ENCODE peak calls at places on chromosome 18, in nine cellular contexts. One of them, this sample, is unnamed.

GRCh38 chr18:13811993-13812392 is 12.0 kb upstream of the MC5R start:
- DNase-seq in OCI-LY7: peak; percentile 21
- DNase-seq in MM.1S: no peak
- DNase-seq in PC-3: peak; percentile 36
- DNase-seq in HCT116: no peak
- DNase-seq in neural progenitor cell: no peak
- DNase-seq in GM23338: peak; percentile 62
- DNase-seq in GM23248: peak; percentile 22
- DNase-seq in SK-N-SH: no peak
- DNase-seq in this sample: no peak

GRCh38 chr18:26453370-26454030 is 94.9 kb downstream of the KCTD1 start:
- DNase-seq in PC-3: no peak
- DNase-seq in MM.1S: peak; percentile 54
- DNase-seq in SK-N-SH: peak; percentile 43
- DNase-seq in GM23248: no peak
- DNase-seq in neural progenitor cell: no peak
- DNase-seq in GM23338: no peak
- DNase-seq in HCT116: no peak
- DNase-seq in OCI-LY7: no peak
- DNase-seq in this sample: no peak

GRCh38 chr18:3007491-3007890 is 5.5 kb downstream of the LPIN2 start:
- DNase-seq in SK-N-SH: no peak
- DNase-seq in PC-3: no peak
- DNase-seq in OCI-LY7: no peak
- DNase-seq in HCT116: no peak
- DNase-seq in neural progenitor cell: no peak
- DNase-seq in GM23248: no peak
- DNase-seq in GM23338: no peak
- DNase-seq in MM.1S: no peak
- DNase-seq in this sample: no peak

GRCh38 chr18:63567276-63567675 is 19.9 kb upstream of the SERPINB13 start:
- DNase-seq in GM23248: peak; percentile 41
- DNase-seq in OCI-LY7: no peak
- DNase-seq in neural progenitor cell: no peak
- DNase-seq in SK-N-SH: no peak
- DNase-seq in PC-3: no peak
- DNase-seq in MM.1S: no peak
- DNase-seq in GM23338: no peak
- DNase-seq in HCT116: no peak
- DNase-seq in this sample: no peak

GRCh38 chr18:58788971-58789797 is 75.5 kb upstream of the ZNF532 start:
- DNase-seq in SK-N-SH: no peak
- DNase-seq in GM23248: peak; percentile 32
- DNase-seq in GM23338: no peak
- DNase-seq in OCI-LY7: no peak
- DNase-seq in neural progenitor cell: peak; percentile 67
- DNase-seq in HCT116: no peak
- DNase-seq in PC-3: peak; percentile 97
- DNase-seq in MM.1S: no peak
- DNase-seq in this sample: peak; percentile 59

GRCh38 chr18:3054785-3055184 is 41.8 kb upstream of the LPIN2 start:
- DNase-seq in PC-3: peak; percentile 46
- DNase-seq in GM23248: no peak
- DNase-seq in OCI-LY7: no peak
- DNase-seq in SK-N-SH: no peak
- DNase-seq in neural progenitor cell: no peak
- DNase-seq in MM.1S: no peak
- DNase-seq in HCT116: no peak
- DNase-seq in GM23338: no peak
- DNase-seq in this sample: no peak

GRCh38 chr18:79679552-79680099 is at the start of gene CTDP1:
- DNase-seq in neural progenitor cell: peak; percentile 98
- DNase-seq in SK-N-SH: peak; percentile 94
- DNase-seq in OCI-LY7: peak; percentile 89
- DNase-seq in GM23248: peak; percentile 98
- DNase-seq in GM23338: peak; percentile 95
- DNase-seq in HCT116: peak; percentile 81
- DNase-seq in PC-3: peak; percentile 89
- DNase-seq in MM.1S: peak; percentile 94
- DNase-seq in this sample: peak; percentile 98

GRCh38 chr18:67586101-67586500 is 69.6 kb upstream of the DSEL start:
- DNase-seq in MM.1S: no peak
- DNase-seq in GM23338: no peak
- DNase-seq in OCI-LY7: no peak
- DNase-seq in neural progenitor cell: no peak
- DNase-seq in HCT116: no peak
- DNase-seq in SK-N-SH: no peak
- DNase-seq in PC-3: no peak
- DNase-seq in GM23248: no peak
- DNase-seq in this sample: no peak

GRCh38 chr18:26618130-26618529 is 69.8 kb upstream of the KCTD1 start:
- DNase-seq in neural progenitor cell: no peak
- DNase-seq in GM23338: no peak
- DNase-seq in GM23248: no peak
- DNase-seq in OCI-LY7: no peak
- DNase-seq in HCT116: no peak
- DNase-seq in MM.1S: no peak
- DNase-seq in PC-3: no peak
- DNase-seq in SK-N-SH: no peak
- DNase-seq in this sample: no peak

GRCh38 chr18:34122724-34123334 is 101.9 kb downstream of the NOL4 start:
- DNase-seq in MM.1S: peak; percentile 63
- DNase-seq in SK-N-SH: peak; percentile 55
- DNase-seq in GM23338: peak; percentile 85
- DNase-seq in HCT116: peak; percentile 16
- DNase-seq in OCI-LY7: peak; percentile 68
- DNase-seq in PC-3: peak; percentile 67
- DNase-seq in neural progenitor cell: peak; percentile 72
- DNase-seq in GM23248: peak; percentile 76
- DNase-seq in this sample: peak; percentile 80

GRCh38 chr18:12630136-12630535 is 27.8 kb downstream of the SPIRE1 start:
- DNase-seq in PC-3: peak; percentile 77
- DNase-seq in SK-N-SH: no peak
- DNase-seq in GM23248: peak; percentile 55
- DNase-seq in neural progenitor cell: no peak
- DNase-seq in MM.1S: no peak
- DNase-seq in GM23338: no peak
- DNase-seq in OCI-LY7: no peak
- DNase-seq in HCT116: no peak
- DNase-seq in this sample: no peak

GRCh38 chr18:78635093-78635800 is 344.4 kb upstream of the SALL3 start:
- DNase-seq in neural progenitor cell: no peak
- DNase-seq in HCT116: no peak
- DNase-seq in OCI-LY7: no peak
- DNase-seq in GM23248: no peak
- DNase-seq in GM23338: no peak
- DNase-seq in MM.1S: no peak
- DNase-seq in SK-N-SH: no peak
- DNase-seq in PC-3: no peak
- DNase-seq in this sample: no peak

GRCh38 chr18:4851301-4851700 is 345.8 kb downstream of the AKAIN1 start:
- DNase-seq in SK-N-SH: no peak
- DNase-seq in GM23248: no peak
- DNase-seq in OCI-LY7: no peak
- DNase-seq in neural progenitor cell: no peak
- DNase-seq in HCT116: no peak
- DNase-seq in MM.1S: no peak
- DNase-seq in GM23338: no peak
- DNase-seq in PC-3: no peak
- DNase-seq in this sample: no peak

GRCh38 chr18:61992923-61993322 is 100.1 kb upstream of the RNF152 start:
- DNase-seq in PC-3: peak; percentile 60
- DNase-seq in OCI-LY7: no peak
- DNase-seq in HCT116: no peak
- DNase-seq in SK-N-SH: no peak
- DNase-seq in neural progenitor cell: no peak
- DNase-seq in GM23338: no peak
- DNase-seq in MM.1S: peak; percentile 29
- DNase-seq in GM23248: peak; percentile 71
- DNase-seq in this sample: no peak

GRCh38 chr18:49168281-49168680 is 217.5 kb upstream of the SMAD7 start:
- DNase-seq in PC-3: no peak
- DNase-seq in HCT116: no peak
- DNase-seq in OCI-LY7: no peak
- DNase-seq in SK-N-SH: no peak
- DNase-seq in MM.1S: no peak
- DNase-seq in GM23338: no peak
- DNase-seq in GM23248: no peak
- DNase-seq in neural progenitor cell: no peak
- DNase-seq in this sample: no peak

GRCh38 chr18:79940814-79941472 is 10.5 kb downstream of the SLC66A2 start:
- DNase-seq in GM23338: no peak
- DNase-seq in GM23248: no peak
- DNase-seq in OCI-LY7: no peak
- DNase-seq in SK-N-SH: no peak
- DNase-seq in HCT116: no peak
- DNase-seq in PC-3: no peak
- DNase-seq in MM.1S: no peak
- DNase-seq in neural progenitor cell: no peak
- DNase-seq in this sample: no peak

GRCh38 chr18:56869189-56869777 is 218.1 kb downstream of the WDR7 start:
- DNase-seq in SK-N-SH: peak; percentile 33
- DNase-seq in GM23338: peak; percentile 68
- DNase-seq in GM23248: peak; percentile 84
- DNase-seq in MM.1S: peak; percentile 73
- DNase-seq in HCT116: peak; percentile 55
- DNase-seq in OCI-LY7: peak; percentile 52
- DNase-seq in PC-3: peak; percentile 68
- DNase-seq in neural progenitor cell: peak; percentile 51
- DNase-seq in this sample: peak; percentile 64

GRCh38 chr18:44341759-44342158 is 338.9 kb upstream of the SETBP1 start:
- DNase-seq in GM23338: no peak
- DNase-seq in GM23248: peak; percentile 42
- DNase-seq in PC-3: peak; percentile 81
- DNase-seq in OCI-LY7: no peak
- DNase-seq in neural progenitor cell: no peak
- DNase-seq in MM.1S: no peak
- DNase-seq in HCT116: no peak
- DNase-seq in SK-N-SH: no peak
- DNase-seq in this sample: no peak

GRCh38 chr18:41993151-41993550 is 38.1 kb downstream of the PIK3C3 start:
- DNase-seq in PC-3: no peak
- DNase-seq in OCI-LY7: no peak
- DNase-seq in MM.1S: no peak
- DNase-seq in GM23248: no peak
- DNase-seq in HCT116: no peak
- DNase-seq in GM23338: no peak
- DNase-seq in SK-N-SH: no peak
- DNase-seq in neural progenitor cell: no peak
- DNase-seq in this sample: no peak

GRCh38 chr18:32092422-32093105 is 890 bp downstream of the RNF138 start:
- DNase-seq in MM.1S: peak; percentile 95
- DNase-seq in PC-3: peak; percentile 82
- DNase-seq in SK-N-SH: peak; percentile 100
- DNase-seq in GM23248: peak; percentile 99
- DNase-seq in GM23338: peak; percentile 98
- DNase-seq in HCT116: peak; percentile 88
- DNase-seq in OCI-LY7: peak; percentile 91
- DNase-seq in neural progenitor cell: peak; percentile 98
- DNase-seq in this sample: peak; percentile 99
- H3K27ac ChIP-seq in MM.1S: peak overlapping the region; percentile 99
- H3K27ac ChIP-seq in PC-3: peak overlapping the region; percentile 79
- H3K27ac ChIP-seq in SK-N-SH: peak overlapping the region; percentile 80
- H3K27ac ChIP-seq in GM23248: peak overlapping the region; percentile 98
- H3K27ac ChIP-seq in GM23338: peak overlapping the region; percentile 78
- H3K27ac ChIP-seq in HCT116: peak overlapping the region; percentile 100
- H3K27ac ChIP-seq in OCI-LY7: peak overlapping the region; percentile 97
- H3K27ac ChIP-seq in neural progenitor cell: peak overlapping the region; percentile 97
- H3K27ac ChIP-seq in this sample: peak overlapping the region; percentile 100

GRCh38 chr18:8051388-8051787 is 484.3 kb downstream of the PTPRM start:
- DNase-seq in HCT116: no peak
- DNase-seq in PC-3: no peak
- DNase-seq in SK-N-SH: no peak
- DNase-seq in OCI-LY7: no peak
- DNase-seq in neural progenitor cell: no peak
- DNase-seq in MM.1S: no peak
- DNase-seq in GM23338: no peak
- DNase-seq in GM23248: no peak
- DNase-seq in this sample: no peak
- TF ChIP-seq EZH2phosphoT487 in HCT116: no peak
- TF ChIP-seq EZH2phosphoT487 in PC-3: no peak
- TF ChIP-seq EZH2phosphoT487 in SK-N-SH: no peak
- TF ChIP-seq EZH2phosphoT487 in OCI-LY7: no peak
- TF ChIP-seq EZH2phosphoT487 in neural progenitor cell: no peak
- TF ChIP-seq EZH2phosphoT487 in MM.1S: no peak
- TF ChIP-seq EZH2phosphoT487 in GM23338: no peak
- TF ChIP-seq EZH2phosphoT487 in GM23248: no peak
- TF ChIP-seq EZH2phosphoT487 in this sample: no peak

DNA sequence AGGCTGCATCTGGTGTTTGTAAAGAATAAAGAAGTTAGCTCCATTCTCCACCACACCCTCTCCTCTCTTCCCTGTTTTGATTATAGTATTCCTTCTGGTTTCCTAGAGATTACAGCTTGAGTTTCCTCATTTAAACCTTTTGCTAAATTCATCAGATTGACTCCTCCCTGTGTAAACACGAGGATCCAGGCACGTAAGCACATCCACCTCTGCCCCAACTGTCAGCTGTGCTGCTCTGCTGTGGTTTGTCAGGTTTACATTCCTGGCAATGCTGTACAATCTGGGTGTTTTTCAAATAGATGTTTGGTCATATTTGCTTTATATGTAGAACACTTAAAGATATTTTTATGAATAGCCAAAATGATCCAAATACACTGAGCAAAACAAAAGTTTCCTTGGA is 302.8 kb downstream of the PTGR3 start:
- DNase-seq in OCI-LY7: no peak
- DNase-seq in HCT116: no peak
- DNase-seq in GM23248: no peak
- DNase-seq in neural progenitor cell: no peak
- DNase-seq in PC-3: peak; percentile 75
- DNase-seq in MM.1S: no peak
- DNase-seq in GM23338: no peak
- DNase-seq in SK-N-SH: no peak
- DNase-seq in this sample: peak; percentile 16
- H3K27ac ChIP-seq in OCI-LY7: no peak overlapping the region
- H3K27ac ChIP-seq in HCT116: no peak overlapping the region
- H3K27ac ChIP-seq in GM23248: no peak overlapping the region
- H3K27ac ChIP-seq in neural progenitor cell: no peak overlapping the region
- H3K27ac ChIP-seq in PC-3: peak overlapping the region; percentile 28
- H3K27ac ChIP-seq in MM.1S: no peak overlapping the region
- H3K27ac ChIP-seq in GM23338: no peak overlapping the region
- H3K27ac ChIP-seq in SK-N-SH: no peak overlapping the region
- H3K27ac ChIP-seq in this sample: no peak overlapping the region

GRCh38 chr18:37578886-37579513 is 13.4 kb upstream of the CELF4 start:
- DNase-seq in HCT116: peak; percentile 51
- DNase-seq in GM23248: peak; percentile 66
- DNase-seq in GM23338: peak; percentile 47
- DNase-seq in neural progenitor cell: peak; percentile 19
- DNase-seq in MM.1S: peak; percentile 37
- DNase-seq in OCI-LY7: peak; percentile 1
- DNase-seq in PC-3: peak; percentile 2
- DNase-seq in SK-N-SH: peak; percentile 72
- DNase-seq in this sample: peak; percentile 61
- TF ChIP-seq EZH2phosphoT487 in HCT116: no peak
- TF ChIP-seq EZH2phosphoT487 in GM23248: no peak
- TF ChIP-seq EZH2phosphoT487 in GM23338: no peak
- TF ChIP-seq EZH2phosphoT487 in neural progenitor cell: no peak
- TF ChIP-seq EZH2phosphoT487 in MM.1S: no peak
- TF ChIP-seq EZH2phosphoT487 in OCI-LY7: no peak
- TF ChIP-seq EZH2phosphoT487 in PC-3: no peak
- TF ChIP-seq EZH2phosphoT487 in SK-N-SH: no peak
- TF ChIP-seq EZH2phosphoT487 in this sample: no peak